ENCODE peak calls at places on chromosomes 7 and 10, in nine cellular contexts. P, Z, L, Q, R, C, N, E and D are unnamed samples.

GRCh38 chr10:132704008-132704814 is 81.7 kb downstream of the NKX6-2 start:
- DNase-seq in P (no peak), Z (no peak), L (no peak), Q (no peak), R (no peak), C (no peak), N (no peak), E (no peak), D (no peak)

GRCh38 chr7:96075510-96076349 is 246.2 kb downstream of the SLC25A13 start:
- DNase-seq in P (peak), Z (peak), L (peak), Q (peak), R (peak), C (no peak), N (peak), E (no peak), D (no peak)

GRCh38 chr7:37405603-37406122 is 43.0 kb downstream of the ELMO1 start:
- DNase-seq in P (no peak), Z (no peak), L (no peak), Q (no peak), R (no peak), C (no peak), N (peak), E (no peak), D (no peak)

GRCh38 chr10:42986618-42987017 is 90.3 kb upstream of the RET start:
- DNase-seq in P (no peak), Z (no peak), L (no peak), Q (no peak), R (no peak), C (no peak), N (no peak), E (no peak), D (no peak)

GRCh38 chr7:18855796-18856195 is 261.6 kb downstream of the TWIST1 start:
- DNase-seq in P (no peak), Z (no peak), L (no peak), Q (no peak), R (no peak), C (no peak), N (no peak), E (no peak), D (no peak)

GRCh38 chr10:59688921-59689351 is 20.7 kb downstream of the SLC16A9 start:
- DNase-seq in P (no peak), Z (no peak), L (no peak), Q (no peak), R (no peak), C (no peak), N (no peak), E (no peak), D (no peak)

GRCh38 chr10:132376394-132376851 is 20.6 kb upstream of the PWWP2B start:
- DNase-seq in P (no peak), Z (peak), L (no peak), Q (no peak), R (no peak), C (no peak), N (no peak), E (no peak), D (no peak)

GRCh38 chr10:12212454-12212853 is 16.5 kb downstream of the CDC123 start:
- DNase-seq in P (no peak), Z (no peak), L (no peak), Q (no peak), R (no peak), C (no peak), N (no peak), E (no peak), D (no peak)

GRCh38 chr7:85829817-85830432 is 643.1 kb upstream of the SEMA3D start:
- DNase-seq in P (no peak), Z (no peak), L (no peak), Q (no peak), R (peak), C (no peak), N (no peak), E (no peak), D (no peak)

GRCh38 chr7:50409856-50410468 is 40.2 kb downstream of the FIGNL1 start:
- DNase-seq in P (no peak), Z (no peak), L (no peak), Q (no peak), R (no peak), C (no peak), N (no peak), E (no peak), D (peak)

GRCh38 chr7:95723583-95724180 is 48.7 kb upstream of the DYNC1I1 start:
- DNase-seq in P (peak), Z (no peak), L (peak), Q (peak), R (peak), C (no peak), N (peak), E (no peak), D (no peak)

GRCh38 chr10:116198636-116199035 is 74.4 kb downstream of the GFRA1 start:
- DNase-seq in P (no peak), Z (no peak), L (no peak), Q (no peak), R (no peak), C (no peak), N (no peak), E (no peak), D (no peak)

GRCh38 chr10:114306116-114306973 is 67.3 kb downstream of the VWA2 start:
- DNase-seq in P (no peak), Z (no peak), L (no peak), Q (peak), R (no peak), C (no peak), N (no peak), E (no peak), D (no peak)

GRCh38 chr7:1957471-1958225 is 275.1 kb downstream of the MAD1L1 start:
- DNase-seq in P (no peak), Z (no peak), L (no peak), Q (no peak), R (no peak), C (no peak), N (no peak), E (no peak), D (no peak)

GRCh38 chr7:157668221-157668883 is 331.5 kb downstream of the DNAJB6 start:
- DNase-seq in P (no peak), Z (no peak), L (no peak), Q (no peak), R (no peak), C (no peak), N (no peak), E (no peak), D (peak)

GRCh38 chr7:76372984-76373833 is 14.4 kb upstream of the YWHAG start:
- DNase-seq in P (no peak), Z (no peak), L (no peak), Q (peak), R (no peak), C (no peak), N (peak), E (no peak), D (no peak)

GRCh38 chr10:14093735-14094484 is 236.8 kb downstream of the FRMD4A start:
- DNase-seq in P (no peak), Z (no peak), L (no peak), Q (peak), R (peak), C (no peak), N (no peak), E (no peak), D (no peak)

GRCh38 chr10:110857265-110858158 is 14.2 kb upstream of the PDCD4 start:
- DNase-seq in P (peak), Z (no peak), L (no peak), Q (no peak), R (no peak), C (no peak), N (peak), E (no peak), D (peak)

GRCh38 chr7:79377097-79377496 is 76.4 kb downstream of the MAGI2 start:
- DNase-seq in P (no peak), Z (no peak), L (no peak), Q (no peak), R (no peak), C (no peak), N (no peak), E (no peak), D (no peak)

GRCh38 chr10:11823989-11824346 is 812 bp downstream of the PROSER2 start:
- DNase-seq in P (no peak), Z (no peak), L (no peak), Q (no peak), R (no peak), C (no peak), N (no peak), E (no peak), D (no peak)

GRCh38 chr10:113991091-113991860 is 52.4 kb upstream of the ADRB1 start:
- DNase-seq in P (peak), Z (no peak), L (no peak), Q (peak), R (no peak), C (no peak), N (no peak), E (no peak), D (peak)

GRCh38 chr7:131840291-131840690 is 283.9 kb upstream of the PODXL start:
- DNase-seq in P (no peak), Z (no peak), L (no peak), Q (no peak), R (peak), C (no peak), N (no peak), E (no peak), D (no peak)

GRCh38 chr7:47516386-47516785 is 65.5 kb downstream of the TNS3 start:
- DNase-seq in P (no peak), Z (no peak), L (no peak), Q (no peak), R (no peak), C (no peak), N (no peak), E (no peak), D (no peak)

GRCh38 chr7:106371629-106372028 is 86.8 kb upstream of the NAMPT start:
- DNase-seq in P (peak), Z (no peak), L (no peak), Q (no peak), R (peak), C (no peak), N (no peak), E (no peak), D (no peak)

GRCh38 chr7:85160223-85160622 is 26.6 kb downstream of the SEMA3D start:
- DNase-seq in P (peak), Z (no peak), L (no peak), Q (no peak), R (no peak), C (no peak), N (no peak), E (no peak), D (no peak)

GRCh38 chr10:3622845-3623621 is 162.0 kb downstream of the KLF6 start:
- DNase-seq in P (peak), Z (no peak), L (no peak), Q (no peak), R (no peak), C (no peak), N (no peak), E (no peak), D (peak)

GRCh38 chr10:79399242-79399831 is 46.1 kb downstream of the ZCCHC24 start:
- DNase-seq in P (no peak), Z (no peak), L (peak), Q (peak), R (peak), C (no peak), N (peak), E (no peak), D (no peak)

GRCh38 chr10:97640868-97641811 is 669 bp downstream of the PI4K2A start:
- DNase-seq in P (peak), Z (peak), L (no peak), Q (no peak), R (no peak), C (no peak), N (peak), E (no peak), D (peak)

GRCh38 chr10:13865758-13866491 is 279.2 kb downstream of the PRPF18 start:
- DNase-seq in P (no peak), Z (no peak), L (no peak), Q (peak), R (no peak), C (no peak), N (no peak), E (no peak), D (no peak)

GRCh38 chr10:130250127-130250526 is 113.9 kb downstream of the GLRX3 start:
- DNase-seq in P (no peak), Z (no peak), L (no peak), Q (no peak), R (no peak), C (no peak), N (no peak), E (no peak), D (no peak)

GRCh38 chr7:11655163-11655562 is 176.8 kb downstream of the THSD7A start:
- DNase-seq in P (no peak), Z (no peak), L (no peak), Q (no peak), R (no peak), C (no peak), N (no peak), E (no peak), D (no peak)

GRCh38 chr7:137717811-137718271 is 128.9 kb downstream of the DGKI start:
- DNase-seq in P (no peak), Z (no peak), L (peak), Q (no peak), R (peak), C (no peak), N (no peak), E (no peak), D (no peak)